ENCODE peak calls at places on chromosomes 5 and 9, in four cellular contexts. V, I, Y and S are unnamed samples.

GRCh38 chr9:136052433-136052880 is 42.6 kb downstream of the NACC2 start:
- DNase-seq in I (no peak), V (no peak), Y (peak; percentile 50), S (peak; percentile 60)

GRCh38 chr5:115435065-115435775 is 109.4 kb downstream of the FEM1C start:
- DNase-seq in I (no peak), V (no peak), Y (no peak), S (no peak)

GRCh38 chr9:9133526-9133925 is 1333.9 kb upstream of the DMAC1 start:
- DNase-seq in Y (no peak), V (no peak), I (no peak), S (no peak)

GRCh38 chr9:3243676-3244075 is 282.1 kb downstream of the RFX3 start:
- DNase-seq in I (no peak), V (no peak), Y (no peak), S (peak; percentile 26)

GRCh38 chr9:18122156-18122555 is 351.8 kb upstream of the ADAMTSL1 start:
- DNase-seq in I (peak; percentile 26), Y (no peak), V (peak; percentile 21), S (peak; percentile 10)

GRCh38 chr5:73768-74502 is 18.0 kb upstream of the PLEKHG4B start:
- DNase-seq in V (no peak), I (no peak), Y (no peak), S (no peak)

GRCh38 chr5:32138839-32139493 is 35.2 kb downstream of the GOLPH3 start:
- DNase-seq in Y (no peak), V (no peak), I (no peak), S (no peak)

GRCh38 chr5:180070726-180071417 is 687 bp downstream of the RNF130 start:
- DNase-seq in V (no peak), Y (no peak), I (peak; percentile 68), S (peak; percentile 58)

GRCh38 chr5:161190778-161191177 is 338.8 kb upstream of the ATP10B start:
- DNase-seq in I (no peak), Y (no peak), V (no peak), S (no peak)

GRCh38 chr9:3963266-3964019 is 336.4 kb downstream of the GLIS3 start:
- DNase-seq in I (peak; percentile 24), Y (no peak), V (peak; percentile 69), S (peak; percentile 75)

GRCh38 chr5:65338606-65339151 is 143.0 kb downstream of the ADAMTS6 start:
- DNase-seq in Y (no peak), V (no peak), I (no peak), S (no peak)

GRCh38 chr9:7785813-7786212 is 13.8 kb downstream of the DMAC1 start:
- DNase-seq in I (no peak), V (no peak), Y (no peak), S (no peak)

GRCh38 chr9:92538541-92538940 is 2.8 kb upstream of the ECM2 start:
- DNase-seq in Y (no peak), I (no peak), V (no peak), S (peak; percentile 94)

GRCh38 chr5:109718632-109719031 is 28.9 kb downstream of the MAN2A1 start:
- DNase-seq in V (no peak), I (no peak), Y (no peak), S (no peak)

GRCh38 chr5:177473461-177473991 is at the start of gene DBN1:
- DNase-seq in Y (peak; percentile 54), I (peak; percentile 30), V (no peak), S (peak; percentile 57)

GRCh38 chr5:133918316-133918715 is 50.1 kb downstream of the C5orf15 start:
- DNase-seq in I (no peak), Y (no peak), V (no peak), S (no peak)

GRCh38 chr5:3598725-3599282 is 3.2 kb downstream of the IRX1 start:
- DNase-seq in V (no peak), Y (no peak), I (no peak), S (no peak)

GRCh38 chr5:143198332-143198731 is 205.2 kb downstream of the NR3C1 start:
- DNase-seq in I (no peak), Y (no peak), V (peak; percentile 40), S (peak; percentile 40)

GRCh38 chr9:88826651-88827245 is 164.5 kb upstream of the S1PR3 start:
- DNase-seq in Y (no peak), I (no peak), V (no peak), S (peak; percentile 94)

GRCh38 chr9:35518212-35518917 is 28.5 kb downstream of the RUSC2 start:
- DNase-seq in I (peak; percentile 80), Y (no peak), V (peak; percentile 69), S (peak; percentile 99)

GRCh38 chr9:99998266-99998665 is 91.8 kb downstream of the STX17 start:
- DNase-seq in I (no peak), Y (no peak), V (no peak), S (no peak)

GRCh38 chr5:132898094-132898493 is 24.6 kb downstream of the LEAP2 start:
- DNase-seq in V (no peak), Y (no peak), I (no peak), S (no peak)

GRCh38 chr5:39063037-39063436 is 11.2 kb downstream of the RICTOR start:
- DNase-seq in V (no peak), I (no peak), Y (no peak), S (peak; percentile 24)

GRCh38 chr9:22210262-22210661 is 201.2 kb upstream of the CDKN2B start:
- DNase-seq in Y (no peak), I (peak; percentile 37), V (no peak), S (peak; percentile 4)

GRCh38 chr5:76204191-76204590 is 121.0 kb downstream of the SV2C start:
- DNase-seq in Y (no peak), V (no peak), I (no peak), S (no peak)

GRCh38 chr5:76210946-76211345 is 127.8 kb downstream of the SV2C start:
- DNase-seq in V (no peak), Y (no peak), I (no peak), S (no peak)

GRCh38 chr5:76204713-76205112 is 121.5 kb downstream of the SV2C start:
- DNase-seq in I (no peak), Y (no peak), V (no peak), S (peak; percentile 1)

GRCh38 chr5:76207122-76207521 is 123.9 kb downstream of the SV2C start:
- DNase-seq in Y (no peak), V (no peak), I (no peak), S (no peak)

GRCh38 chr5:76209297-76209696 is 126.1 kb downstream of the SV2C start:
- DNase-seq in V (no peak), I (no peak), Y (no peak), S (no peak)
- TF ChIP-seq CTCF in V (peak; percentile 23), I (no peak), Y (no peak), S (no peak)

GRCh38 chr9:89922099-89922498 is 317.3 kb downstream of the GADD45G start:
- DNase-seq in V (no peak), I (no peak), Y (no peak), S (no peak)
- H3K4me3 ChIP-seq in V (no peak overlapping the region), I (no peak overlapping the region), Y (no peak overlapping the region), S (no peak overlapping the region)

GRCh38 chr5:151234476-151235238 is 10.8 kb upstream of the CCDC69 start:
- DNase-seq in Y (peak; percentile 61), I (no peak), V (peak; percentile 38), S (peak; percentile 47)
- TF ChIP-seq CTCF in Y (no peak), I (no peak), V (no peak), S (no peak)

DNA sequence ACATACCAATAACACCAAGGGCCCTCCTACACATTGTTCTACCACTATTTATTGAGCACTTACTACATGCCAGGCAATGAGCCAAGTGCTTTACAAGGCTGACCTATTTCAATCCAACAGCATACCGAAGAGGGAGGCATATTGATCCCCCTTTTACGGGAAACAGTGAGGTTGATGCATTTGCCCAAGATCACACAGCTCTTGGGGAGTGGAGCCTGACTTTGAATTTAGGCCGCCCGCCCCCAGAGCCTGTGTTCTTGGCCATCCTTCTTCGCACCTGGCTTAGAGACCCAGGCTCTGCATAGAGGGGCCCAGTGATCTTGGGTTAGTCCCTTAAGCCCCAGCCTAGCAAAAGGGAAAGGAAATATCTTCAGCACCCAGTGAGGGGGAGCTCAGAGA is 158.1 kb upstream of the IER5L start:
- DNase-seq in Y (no peak), V (no peak), I (no peak), S (peak; percentile 84)
- H3K4me3 ChIP-seq in Y (no peak overlapping the region), V (no peak overlapping the region), I (no peak overlapping the region), S (peak overlapping the region; percentile 49)

GRCh38 chr5:73218552-73219171 is 45.7 kb downstream of the TMEM174 start:
- DNase-seq in V (no peak), I (peak; percentile 10), Y (no peak), S (peak; percentile 72)

GRCh38 chr5:73213566-73213998 is 40.6 kb downstream of the TMEM174 start:
- DNase-seq in Y (no peak), I (no peak), V (peak; percentile 86), S (peak; percentile 88)

GRCh38 chr5:73215525-73215890 is 42.5 kb downstream of the TMEM174 start:
- DNase-seq in V (no peak), Y (no peak), I (no peak), S (peak; percentile 53)

GRCh38 chr5:73214921-73215490 is 42.0 kb downstream of the TMEM174 start:
- DNase-seq in Y (no peak), V (no peak), I (no peak), S (no peak)

GRCh38 chr5:73215891-73216610 is 43.1 kb downstream of the TMEM174 start:
- DNase-seq in Y (peak; percentile 92), I (peak; percentile 82), V (peak; percentile 68), S (peak; percentile 75)
- TF ChIP-seq CTCF in Y (peak; percentile 83), I (peak; percentile 85), V (peak; percentile 71), S (peak; percentile 59)

GRCh38 chr5:135450328-135450727 is 1.8 kb downstream of the TIFAB start:
- DNase-seq in V (no peak), Y (no peak), I (no peak), S (no peak)

GRCh38 chr5:135450957-135451356 is 1.2 kb downstream of the TIFAB start:
- DNase-seq in I (no peak), V (no peak), Y (no peak), S (no peak)

GRCh38 chr5:135453613-135454012 is 1.5 kb upstream of the TIFAB start:
- DNase-seq in I (no peak), V (no peak), Y (no peak), S (no peak)

GRCh38 chr5:135452366-135453030 is 347 bp upstream of the TIFAB start:
- DNase-seq in V (no peak), I (no peak), Y (no peak), S (no peak)

DNA sequence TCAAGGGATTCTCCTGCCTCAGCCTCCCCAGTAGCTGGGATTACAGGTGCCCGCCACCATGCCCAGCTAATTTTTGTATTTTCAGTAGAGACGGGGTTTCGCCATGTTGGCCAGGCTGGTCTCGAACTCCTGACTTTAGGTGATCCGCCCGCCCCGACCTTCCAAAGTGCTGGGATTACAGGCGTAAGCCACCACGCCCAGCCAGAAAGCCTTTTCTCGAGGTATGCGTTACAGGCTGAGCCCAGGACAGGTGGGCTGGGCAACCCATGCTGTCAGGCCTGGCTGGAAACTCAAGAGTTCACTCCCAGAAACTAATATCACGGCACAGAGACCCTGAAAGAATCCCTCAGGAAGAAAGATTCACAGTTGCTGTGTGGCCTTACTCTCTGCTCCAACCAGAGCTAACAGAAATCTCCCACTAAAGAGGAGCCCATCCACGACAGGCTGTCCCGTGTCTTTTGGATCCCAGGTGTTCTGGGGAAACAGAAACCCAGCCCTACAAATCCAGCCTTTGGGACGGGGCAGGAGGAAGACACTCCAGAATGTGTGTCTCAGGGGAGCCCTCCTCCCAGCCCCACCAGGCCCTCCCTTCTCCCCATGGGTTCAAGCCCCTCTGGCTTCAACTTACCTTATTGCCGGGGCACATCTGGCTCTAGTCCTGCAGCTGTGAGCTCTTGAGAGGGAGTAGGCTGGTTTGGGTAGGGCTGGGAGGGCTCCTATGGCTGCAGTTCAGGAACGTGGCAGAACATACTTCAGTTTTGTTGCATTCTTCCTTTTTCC is at the start of gene TIFAB:
- DNase-seq in I (no peak), Y (no peak), V (no peak), S (no peak)
- H3K4me3 ChIP-seq in I (no peak within 1 kb of the TSS), Y (no peak within 1 kb of the TSS), V (no peak within 1 kb of the TSS), S (no peak within 1 kb of the TSS)

GRCh38 chr9:23492126-23493002 is 333.7 kb downstream of the ELAVL2 start:
- DNase-seq in Y (no peak), I (peak; percentile 64), V (no peak), S (peak; percentile 28)
- TF ChIP-seq CTCF in Y (no peak), I (peak; percentile 45), V (no peak), S (peak; percentile 51)